ENCODE peak calls at places on chromosome 19, in ten cellular contexts. K, N, I, X, Q, U, L, H, D and G are unnamed samples. For H3K4me1, the result is how much of the 10 kb centered on the place peaks cover.

GRCh38 chr19:39539165-39539518 is 819 bp downstream of the EID2 start:
- DNase-seq in K (no peak), N (peak), I (no peak), X (no peak), Q (peak), U (no peak), L (no peak), H (peak), D (peak), G (no peak)

GRCh38 chr19:46265217-46265828 is 31.5 kb upstream of the HIF3A start:
- DNase-seq in K (no peak), N (peak), I (no peak), X (no peak), Q (peak), U (peak), L (peak), H (no peak), D (peak), G (no peak)

GRCh38 chr19:5803752-5804515 is 933 bp upstream of the NRTN start:
- DNase-seq in K (peak), N (peak), I (peak), X (peak), Q (peak), U (peak), L (peak), H (peak), D (peak), G (peak)

GRCh38 chr19:48330012-48330681 is 4.8 kb downstream of the EMP3 start:
- DNase-seq in K (peak), N (peak), I (peak), X (peak), Q (no peak), U (peak), L (peak), H (no peak), D (peak), G (peak)

GRCh38 chr19:5955638-5955935 is 22.4 kb downstream of the RANBP3 start:
- DNase-seq in K (no peak), N (no peak), I (no peak), X (no peak), Q (no peak), U (no peak), L (no peak), H (no peak), D (no peak), G (no peak)

GRCh38 chr19:10604460-10604980 is 17.4 kb upstream of the AP1M2 start:
- DNase-seq in K (peak), N (no peak), I (peak), X (no peak), Q (no peak), U (no peak), L (no peak), H (no peak), D (peak), G (no peak)

GRCh38 chr19:14530005-14530348 is 583 bp downstream of the TECR start:
- DNase-seq in K (no peak), N (peak), I (peak), X (no peak), Q (no peak), U (peak), L (peak), H (no peak), D (peak), G (peak)

GRCh38 chr19:11729586-11729985 is 9.2 kb downstream of the ZNF823 start:
- DNase-seq in K (no peak), N (no peak), I (no peak), X (no peak), Q (no peak), U (no peak), L (no peak), H (no peak), D (no peak), G (no peak)

GRCh38 chr19:49475995-49476880 is 2.2 kb downstream of the FLT3LG start:
- DNase-seq in K (peak), N (peak), I (no peak), X (peak), Q (peak), U (peak), L (peak), H (no peak), D (peak), G (no peak)

GRCh38 chr19:45184115-45184514 is 5.5 kb downstream of the BLOC1S3 start:
- DNase-seq in K (no peak), N (no peak), I (no peak), X (no peak), Q (no peak), U (no peak), L (no peak), H (no peak), D (no peak), G (no peak)

GRCh38 chr19:54376610-54377009 is 11.9 kb upstream of the LAIR1 start:
- DNase-seq in K (no peak), N (no peak), I (no peak), X (no peak), Q (no peak), U (no peak), L (no peak), H (no peak), D (no peak), G (peak)

GRCh38 chr19:33404916-33405315 is 31.4 kb downstream of the CEBPG start:
- DNase-seq in K (no peak), N (no peak), I (peak), X (peak), Q (no peak), U (no peak), L (no peak), H (no peak), D (no peak), G (peak)

GRCh38 chr19:43872547-43873336 is 45.6 kb downstream of the ZNF283 start:
- DNase-seq in K (no peak), N (peak), I (no peak), X (no peak), Q (no peak), U (no peak), L (no peak), H (no peak), D (peak), G (no peak)

GRCh38 chr19:40257096-40257517 is 28.0 kb downstream of the AKT2 start:
- DNase-seq in K (peak), N (no peak), I (no peak), X (no peak), Q (no peak), U (no peak), L (no peak), H (no peak), D (no peak), G (peak)

GRCh38 chr19:53877361-53877766 is 4.6 kb upstream of the PRKCG start:
- DNase-seq in K (no peak), N (peak), I (no peak), X (no peak), Q (no peak), U (no peak), L (peak), H (no peak), D (no peak), G (no peak)

GRCh38 chr19:50607874-50608785 is 31.6 kb downstream of the SYT3 start:
- DNase-seq in K (peak), N (peak), I (peak), X (peak), Q (peak), U (peak), L (peak), H (no peak), D (peak), G (peak)

GRCh38 chr19:29326351-29326750 is 113.4 kb upstream of the UQCRFS1 start:
- DNase-seq in K (no peak), N (no peak), I (no peak), X (no peak), Q (no peak), U (no peak), L (no peak), H (no peak), D (peak), G (no peak)
- H3K27ac ChIP-seq in K (no peak), N (no peak), I (no peak), X (no peak), Q (no peak), U (no peak), L (no peak), H (no peak), D (no peak), G (no peak)

DNA sequence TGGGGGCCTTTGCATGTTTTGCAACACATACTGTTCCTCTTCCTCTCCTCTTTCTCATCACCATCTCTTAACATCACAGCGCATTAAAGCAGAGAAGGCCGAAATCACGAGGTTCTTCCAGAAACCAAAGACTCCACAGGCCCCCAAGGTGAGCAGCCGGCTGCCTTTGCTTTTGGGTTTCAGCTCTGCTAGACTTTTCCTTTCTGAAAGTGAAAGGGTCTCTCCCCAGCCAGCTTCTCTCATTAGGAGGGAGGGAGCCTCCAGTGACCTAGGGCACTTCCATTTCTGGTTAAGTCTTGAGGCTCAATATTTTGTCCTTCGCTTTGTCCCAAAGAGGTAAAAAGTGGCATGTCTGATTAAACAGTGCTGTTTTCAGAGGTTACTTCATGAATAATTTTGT is 21.3 kb downstream of the CHAF1A start:
- DNase-seq in K (no peak), N (no peak), I (no peak), X (no peak), Q (no peak), U (no peak), L (no peak), H (no peak), D (no peak), G (no peak)
- H3K4me3 ChIP-seq in K (no peak), N (no peak), I (no peak), X (no peak), Q (no peak), U (no peak), L (no peak), H (no peak), D (no peak), G (no peak)

GRCh38 chr19:18419699-18420460 is 682 bp downstream of the SSBP4 start:
- DNase-seq in K (no peak), N (peak), I (peak), X (peak), Q (no peak), U (peak), L (peak), H (no peak), D (no peak), G (peak)
- H3K4me1 ChIP-seq in K (under half), N (under half), I (half or more), X (under half), Q (under half), U (under half), L (half or more), H (under half), D (under half), G (under half)

DNA sequence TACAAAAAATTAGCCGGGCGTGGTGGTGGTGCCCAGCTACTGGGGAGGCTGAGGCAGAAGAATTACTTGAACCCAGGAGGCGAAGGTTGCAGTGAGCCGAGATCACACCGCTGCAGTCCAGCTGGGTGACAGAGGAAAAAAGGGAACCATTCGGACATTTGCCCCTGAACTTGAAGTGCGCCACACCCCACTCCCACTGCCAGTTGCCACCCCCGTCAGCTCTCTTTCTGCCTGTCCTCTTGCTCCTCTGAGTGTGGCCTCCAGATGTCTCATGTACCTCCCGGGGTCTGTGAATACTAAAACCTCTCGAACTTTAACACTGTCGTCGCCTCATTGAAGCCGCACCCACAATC is 4.0 kb downstream of the FPR3 start:
- DNase-seq in K (peak), N (no peak), I (peak), X (no peak), Q (no peak), U (no peak), L (no peak), H (no peak), D (no peak), G (peak)
- H3K27ac ChIP-seq in K (peak), N (no peak), I (peak), X (peak), Q (no peak), U (peak), L (no peak), H (no peak), D (no peak), G (peak)

GRCh38 chr19:7921302-7921954 is 1.3 kb downstream of the SNAPC2 start:
- DNase-seq in K (no peak), N (no peak), I (no peak), X (no peak), Q (no peak), U (no peak), L (no peak), H (no peak), D (no peak), G (peak)
- H3K4me3 ChIP-seq in K (peak), N (peak), I (peak), X (peak), Q (peak), U (peak), L (peak), H (peak), D (no peak), G (peak)

GRCh38 chr19:8663920-8664670 is 33.7 kb downstream of the NFILZ start:
- DNase-seq in K (no peak), N (peak), I (no peak), X (peak), Q (no peak), U (no peak), L (peak), H (no peak), D (no peak), G (no peak)
- H3K4me1 ChIP-seq in K (under half), N (under half), I (under half), X (under half), Q (under half), U (under half), L (under half), H (under half), D (under half), G (under half)

GRCh38 chr19:7870571-7871279 is 3.5 kb downstream of the PRR36 start:
- DNase-seq in K (no peak), N (peak), I (no peak), X (no peak), Q (no peak), U (peak), L (peak), H (peak), D (peak), G (peak)
- H3K27ac ChIP-seq in K (no peak), N (peak), I (no peak), X (no peak), Q (peak), U (peak), L (no peak), H (no peak), D (no peak), G (no peak)

DNA sequence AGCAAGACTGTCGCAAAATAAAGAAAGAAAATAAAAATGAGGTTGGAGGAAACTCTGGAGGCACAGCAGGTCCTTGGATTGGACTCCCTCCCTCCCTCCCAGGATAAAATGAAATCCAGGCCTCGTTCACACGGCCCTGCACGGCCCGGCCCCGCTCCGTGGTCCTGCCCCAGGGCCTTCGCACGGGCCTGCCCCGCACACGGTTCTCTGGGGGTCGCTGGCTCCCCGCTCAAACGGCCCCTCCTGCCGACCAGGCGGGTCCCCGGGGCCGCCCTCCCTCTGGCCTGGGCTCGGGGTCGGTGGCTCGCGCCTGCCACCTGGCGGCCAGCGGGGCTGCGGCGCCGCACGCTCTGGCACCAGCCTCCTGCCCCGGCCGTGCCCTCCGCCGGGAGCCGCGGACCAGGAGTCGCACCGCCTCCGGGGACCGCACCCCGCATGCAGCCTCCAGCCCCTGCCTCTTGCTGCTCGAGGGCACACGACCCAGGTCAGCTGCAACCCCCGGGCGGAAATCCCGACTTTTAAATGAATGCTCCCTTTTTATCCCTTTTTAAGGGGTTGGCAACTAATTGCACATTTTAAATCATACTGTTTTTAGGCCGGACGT is 1.5 kb upstream of the WDR18 start:
- DNase-seq in K (peak), N (peak), I (peak), X (peak), Q (peak), U (peak), L (peak), H (no peak), D (peak), G (peak)
- H3K4me3 ChIP-seq in K (peak), N (peak), I (peak), X (no peak), Q (peak), U (peak), L (no peak), H (peak), D (no peak), G (peak)